ENCODE peak calls at places on chromosomes 3 and 15, in ten cellular contexts. H is stomach, P is GM12878, F is sigmoid colon, G is ovary, D is tibial nerve, M is suprapubic skin, K is A549, C is SK-N-SH, B is upper lobe of left lung. Y is an unnamed sample.

GRCh38 chr3:13024274-13024863 is 48.9 kb downstream of the IQSEC1 start:
- DNase-seq in G (no peak), B (no peak), C (no peak), K (no peak), F (no peak), H (no peak), P (no peak), D (no peak), M (no peak), Y (no peak)

GRCh38 chr3:8500208-8500961 is 1.2 kb upstream of the LMCD1 start:
- DNase-seq in M (no peak), F (no peak), P (no peak), K (peak; percentile 60), H (peak; percentile 44), D (no peak), B (no peak), C (peak; percentile 65), G (no peak), Y (no peak)

GRCh38 chr15:48989175-48989574 is 25.5 kb upstream of the SHC4 start:
- DNase-seq in F (no peak), G (no peak), C (no peak), K (no peak), H (no peak), M (no peak), B (no peak), D (no peak), P (no peak), Y (no peak)

GRCh38 chr3:42500909-42501308 is 1.5 kb upstream of the VIPR1 start:
- DNase-seq in M (no peak), P (no peak), G (no peak), C (no peak), H (peak; percentile 20), F (peak; percentile 35), D (no peak), K (no peak), B (peak; percentile 14), Y (no peak)

GRCh38 chr15:66515901-66516322 is 10.8 kb downstream of the ZWILCH start:
- DNase-seq in M (no peak), G (no peak), B (no peak), K (no peak), D (no peak), H (no peak), C (no peak), P (no peak), F (no peak), Y (no peak)

GRCh38 chr15:81101894-81102815 is 31.9 kb upstream of the CFAP161 start:
- DNase-seq in F (no peak), K (no peak), M (no peak), D (no peak), B (no peak), H (no peak), P (no peak), C (no peak), G (no peak), Y (no peak)

GRCh38 chr3:31288641-31289100 is 244.1 kb upstream of the STT3B start:
- DNase-seq in M (no peak), H (peak; percentile 37), G (peak; percentile 74), C (no peak), K (peak; percentile 91), P (no peak), B (no peak), F (no peak), D (peak; percentile 23), Y (peak; percentile 11)

GRCh38 chr3:190883973-190884832 is 21.7 kb upstream of the GMNC start:
- DNase-seq in P (no peak), G (peak; percentile 40), M (no peak), F (no peak), C (peak; percentile 36), K (peak; percentile 54), D (peak; percentile 16), B (no peak), H (peak; percentile 36), Y (peak; percentile 21)

GRCh38 chr3:50401973-50402372 is 42.7 kb upstream of the TMEM115 start:
- DNase-seq in C (no peak), H (peak; percentile 33), B (peak; percentile 44), D (no peak), P (no peak), F (no peak), M (no peak), G (no peak), K (no peak), Y (peak; percentile 45)

GRCh38 chr15:51758645-51759044 is 7.2 kb downstream of the TMOD2 start:
- DNase-seq in P (no peak), B (no peak), C (peak; percentile 70), F (peak; percentile 87), K (no peak), H (peak; percentile 29), G (peak; percentile 77), D (no peak), M (no peak), Y (peak; percentile 27)

GRCh38 chr15:51760805-51761204 is 9.4 kb downstream of the TMOD2 start:
- DNase-seq in D (no peak), P (no peak), H (no peak), M (no peak), F (no peak), G (no peak), B (no peak), K (no peak), C (no peak), Y (no peak)

GRCh38 chr15:51757463-51757862 is 6.1 kb downstream of the TMOD2 start:
- DNase-seq in D (no peak), G (no peak), K (no peak), F (no peak), M (no peak), C (no peak), H (no peak), P (no peak), B (no peak), Y (no peak)

GRCh38 chr15:51756482-51756881 is 5.1 kb downstream of the TMOD2 start:
- DNase-seq in K (no peak), G (no peak), D (no peak), H (no peak), B (no peak), F (no peak), P (no peak), C (no peak), M (no peak), Y (no peak)

DNA sequence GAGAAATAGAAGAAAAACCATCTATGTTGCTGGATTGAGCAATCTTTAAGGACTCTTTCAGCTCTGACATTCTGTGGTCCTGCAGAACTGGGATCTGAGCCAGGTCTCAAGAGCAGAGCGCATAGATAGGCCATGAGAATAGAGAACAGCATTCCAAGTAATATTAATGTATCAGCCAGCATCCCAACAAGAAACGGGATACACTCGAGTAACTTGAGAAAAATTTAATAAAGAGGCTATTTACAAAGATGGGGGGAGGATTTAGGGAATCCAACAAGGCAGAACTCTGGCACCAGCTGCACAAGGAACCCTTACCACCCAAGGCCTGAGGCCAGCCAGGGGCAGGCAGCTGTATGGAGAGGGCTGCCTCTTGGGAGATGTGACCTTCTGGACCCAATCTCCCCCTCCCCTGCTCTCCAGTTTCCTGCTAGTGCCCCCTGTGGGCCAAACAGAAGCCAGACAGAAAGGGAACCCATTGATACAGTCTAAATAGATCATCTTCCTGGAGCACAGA is 8.2 kb downstream of the TMOD2 start:
- DNase-seq in G (peak; percentile 46), M (no peak), F (peak; percentile 86), H (no peak), D (no peak), P (no peak), B (peak; percentile 88), K (no peak), C (no peak), Y (peak; percentile 41)
- TF ChIP-seq EP300 in G (no peak), M (no peak), F (no peak), H (no peak), D (peak; percentile 73), P (no peak), B (no peak), K (no peak), C (peak; percentile 6), Y (no peak)

GRCh38 chr3:47342812-47343211 is 38.0 kb upstream of the PTPN23 start:
- DNase-seq in P (no peak), M (no peak), K (no peak), F (peak; percentile 11), G (no peak), C (no peak), B (no peak), D (no peak), H (no peak), Y (no peak)

GRCh38 chr3:47344971-47345370 is 35.9 kb upstream of the PTPN23 start:
- DNase-seq in F (peak; percentile 30), K (no peak), M (no peak), H (no peak), B (no peak), G (no peak), D (no peak), P (no peak), C (no peak), Y (no peak)

GRCh38 chr3:47343471-47343971 is 37.3 kb upstream of the PTPN23 start:
- DNase-seq in P (no peak), G (no peak), D (no peak), C (no peak), F (no peak), K (no peak), M (no peak), H (no peak), B (no peak), Y (no peak)

GRCh38 chr3:47348411-47349154 is 32.2 kb upstream of the PTPN23 start:
- DNase-seq in G (no peak), P (no peak), D (no peak), H (no peak), M (no peak), K (no peak), B (no peak), F (peak; percentile 9), C (no peak), Y (no peak)

GRCh38 chr3:47347217-47347801 is 33.5 kb upstream of the PTPN23 start:
- DNase-seq in G (no peak), K (no peak), M (no peak), P (peak; percentile 82), B (peak; percentile 22), C (no peak), D (no peak), H (no peak), F (peak; percentile 18), Y (peak; percentile 18)
- TF ChIP-seq EP300 in G (no peak), K (no peak), M (no peak), P (peak; percentile 76), B (no peak), C (no peak), D (peak; percentile 47), H (no peak), F (no peak), Y (no peak)

GRCh38 chr3:194472290-194472920 is 14.4 kb downstream of the ATP13A3 start:
- DNase-seq in C (peak; percentile 40), H (no peak), P (no peak), G (no peak), F (no peak), M (no peak), K (peak; percentile 68), B (no peak), D (no peak), Y (no peak)
- TF ChIP-seq EP300 in C (no peak), H (no peak), P (no peak), G (no peak), F (no peak), M (no peak), K (no peak), B (no peak), D (peak; percentile 32), Y (no peak)

GRCh38 chr3:23202203-23202920 is 765 bp upstream of the UBE2E2 start:
- DNase-seq in D (peak; percentile 29), P (no peak), M (peak; percentile 85), F (no peak), H (peak; percentile 28), K (peak; percentile 13), G (no peak), C (no peak), B (peak; percentile 43), Y (no peak)
- TF ChIP-seq EP300 in D (peak; percentile 31), P (no peak), M (no peak), F (no peak), H (no peak), K (no peak), G (no peak), C (no peak), B (no peak), Y (no peak)

Y was measured in transverse colon.